ENCODE peak calls at places on chromosome 7, in seven cellular contexts. L is prostate gland, A is heart right ventricle, D is suprapubic skin, I is breast epithelium, K is pancreas, C is hepatocyte. J is an unnamed sample.

GRCh38 chr7:8389898-8390642 is 43.3 kb upstream of the NXPH1 start:
- DNase-seq in L (no peak), A (peak), D (no peak), I (no peak), K (no peak), C (peak), J (no peak)

GRCh38 chr7:330554-331230 is 40.7 kb downstream of the FOXL3 start:
- DNase-seq in L (no peak), A (no peak), D (no peak), I (no peak), K (no peak), C (no peak), J (peak)

GRCh38 chr7:151257990-151258389 is 9.5 kb upstream of the SMARCD3 start:
- DNase-seq in L (no peak), A (no peak), D (peak), I (no peak), K (no peak), C (no peak), J (no peak)

GRCh38 chr7:39609084-39609461 is 14.3 kb upstream of the RALA start:
- DNase-seq in L (no peak), A (no peak), D (no peak), I (no peak), K (no peak), C (no peak), J (no peak)

GRCh38 chr7:134605978-134606923 is 40.4 kb upstream of the BPGM start:
- DNase-seq in L (peak), A (peak), D (peak), I (peak), K (peak), C (peak), J (peak)

GRCh38 chr7:3754488-3755365 is 453.7 kb downstream of the SDK1 start:
- DNase-seq in L (no peak), A (no peak), D (no peak), I (no peak), K (no peak), C (peak), J (no peak)

GRCh38 chr7:24573554-24574338 is 494 bp downstream of the PALS2 start:
- DNase-seq in L (peak), A (peak), D (peak), I (peak), K (peak), C (peak), J (peak)

GRCh38 chr7:128453836-128454804 is 1.6 kb upstream of the HILPDA start:
- DNase-seq in L (no peak), A (peak), D (peak), I (peak), K (peak), C (peak), J (peak)

GRCh38 chr7:21548491-21548890 is 5.7 kb downstream of the DNAH11 start:
- DNase-seq in L (no peak), A (no peak), D (no peak), I (no peak), K (no peak), C (no peak), J (no peak)

GRCh38 chr7:151992375-151992774 is 33.1 kb upstream of the GALNT11 start:
- DNase-seq in L (peak), A (peak), D (no peak), I (no peak), K (peak), C (peak), J (peak)

GRCh38 chr7:158082761-158083160 is 504.9 kb downstream of the PTPRN2 start:
- DNase-seq in L (no peak), A (no peak), D (peak), I (no peak), K (no peak), C (no peak), J (no peak)

GRCh38 chr7:84701524-84702306 is 485.1 kb downstream of the SEMA3D start:
- DNase-seq in L (no peak), A (no peak), D (no peak), I (no peak), K (no peak), C (peak), J (no peak)

GRCh38 chr7:129279757-129280156 is 54.9 kb downstream of the AHCYL2 start:
- DNase-seq in L (no peak), A (no peak), D (no peak), I (no peak), K (no peak), C (no peak), J (no peak)

GRCh38 chr7:28356619-28357018 is 55.7 kb upstream of the CREB5 start:
- DNase-seq in L (no peak), A (no peak), D (no peak), I (no peak), K (no peak), C (no peak), J (no peak)

GRCh38 chr7:9149499-9150082 is 716.2 kb downstream of the NXPH1 start:
- DNase-seq in L (no peak), A (no peak), D (no peak), I (no peak), K (no peak), C (no peak), J (no peak)

GRCh38 chr7:30348083-30348560 is 63.7 kb downstream of the ZNRF2 start:
- DNase-seq in L (no peak), A (no peak), D (no peak), I (no peak), K (no peak), C (peak), J (no peak)

GRCh38 chr7:128407751-128408708 is 1.8 kb downstream of the IMPDH1 start:
- DNase-seq in L (no peak), A (no peak), D (no peak), I (no peak), K (no peak), C (no peak), J (no peak)

GRCh38 chr7:134546903-134547737 is 1.8 kb upstream of the AKR1B15 start:
- DNase-seq in L (peak), A (peak), D (peak), I (peak), K (peak), C (peak), J (peak)

GRCh38 chr7:149714910-149715471 is 58.4 kb downstream of the ZNF467 start:
- DNase-seq in L (peak), A (no peak), D (peak), I (no peak), K (no peak), C (no peak), J (peak)

GRCh38 chr7:104900525-104900924 is 113.5 kb upstream of the KMT2E start:
- DNase-seq in L (no peak), A (no peak), D (no peak), I (no peak), K (no peak), C (no peak), J (no peak)

GRCh38 chr7:134593530-134594392 is 44.9 kb downstream of the AKR1B15 start:
- DNase-seq in L (peak), A (peak), D (no peak), I (peak), K (peak), C (peak), J (peak)

GRCh38 chr7:1668932-1669485 is 1.1 kb upstream of the ELFN1 start:
- DNase-seq in L (no peak), A (no peak), D (peak), I (no peak), K (peak), C (peak), J (peak)

GRCh38 chr7:155646669-155647068 is 2.2 kb downstream of the RBM33 start:
- DNase-seq in L (no peak), A (no peak), D (no peak), I (no peak), K (no peak), C (no peak), J (no peak)

DNA sequence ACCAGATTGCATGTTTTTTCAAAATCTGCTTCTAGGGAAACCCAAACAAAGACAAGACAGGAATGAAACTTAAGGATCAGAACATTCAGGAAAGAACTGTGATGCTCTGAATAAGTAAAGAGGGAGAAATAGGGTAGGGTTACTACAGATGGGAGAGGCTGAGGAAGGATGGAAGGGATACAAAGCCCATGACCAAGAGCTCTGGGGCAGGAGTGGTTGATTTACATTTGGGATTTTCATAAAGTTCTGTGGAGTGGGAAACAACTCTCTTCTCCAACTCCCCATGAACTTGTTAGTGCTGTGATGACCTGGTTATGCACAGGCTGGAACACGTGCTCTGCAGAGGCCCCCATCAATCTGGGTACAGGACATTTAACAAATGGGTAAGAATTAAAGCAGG is 216.0 kb upstream of the KLF14 start:
- DNase-seq in L (no peak), A (no peak), D (no peak), I (no peak), K (no peak), C (no peak), J (no peak)
- H3K27ac ChIP-seq in L (no peak), A (no peak), D (no peak), I (peak), K (no peak), C (no peak), J (no peak)

GRCh38 chr7:82675396-82675795 is 231.8 kb upstream of the CACNA2D1 start:
- DNase-seq in L (no peak), A (no peak), D (no peak), I (no peak), K (no peak), C (no peak), J (no peak)

GRCh38 chr7:82678259-82678658 is 234.7 kb upstream of the CACNA2D1 start:
- DNase-seq in L (peak), A (no peak), D (no peak), I (no peak), K (no peak), C (no peak), J (no peak)

GRCh38 chr7:82677493-82677892 is 233.9 kb upstream of the CACNA2D1 start:
- DNase-seq in L (no peak), A (no peak), D (no peak), I (no peak), K (no peak), C (no peak), J (no peak)

GRCh38 chr7:82678716-82679115 is 235.1 kb upstream of the CACNA2D1 start:
- DNase-seq in L (no peak), A (no peak), D (no peak), I (no peak), K (no peak), C (no peak), J (no peak)

GRCh38 chr7:82677064-82677463 is 233.5 kb upstream of the CACNA2D1 start:
- DNase-seq in L (no peak), A (no peak), D (no peak), I (no peak), K (no peak), C (no peak), J (no peak)
- TF ChIP-seq CTCF in L (no peak), A (no peak), D (no peak), I (no peak), K (no peak), C (no peak), J (no peak)

GRCh38 chr7:41731486-41732278 is 28.8 kb upstream of the INHBA start:
- DNase-seq in L (no peak), A (no peak), D (no peak), I (no peak), K (no peak), C (no peak), J (no peak)
- H3K27ac ChIP-seq in L (no peak), A (no peak), D (no peak), I (no peak), K (no peak), C (no peak), J (no peak)

DNA sequence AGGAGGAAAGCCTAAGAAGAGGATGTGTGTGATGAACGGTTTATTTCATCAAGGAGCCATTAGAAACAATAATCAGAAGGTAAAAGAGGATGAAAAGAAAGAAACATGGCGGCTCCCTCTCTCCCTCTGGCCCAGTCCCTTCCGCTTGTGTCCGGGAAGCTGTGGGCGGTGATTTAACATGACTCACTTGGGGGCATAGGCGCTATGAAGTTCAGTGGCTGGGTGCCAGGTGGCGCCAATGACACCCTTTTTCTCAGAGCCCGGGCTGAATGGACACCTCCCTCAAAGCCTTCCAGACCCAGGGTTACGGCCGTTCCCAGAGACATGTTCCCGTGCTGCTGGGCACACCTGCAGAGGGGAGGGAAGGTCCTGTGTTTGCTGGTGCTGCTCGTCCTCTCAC is 244.0 kb downstream of the SKAP2 start:
- DNase-seq in L (no peak), A (no peak), D (no peak), I (no peak), K (no peak), C (peak), J (no peak)
- TF ChIP-seq CTCF in L (no peak), A (no peak), D (no peak), I (no peak), K (no peak), C (no peak), J (no peak)

GRCh38 chr7:143906176-143906575 is 4.2 kb upstream of the TCAF1 start:
- DNase-seq in L (no peak), A (no peak), D (no peak), I (no peak), K (no peak), C (no peak), J (no peak)
- H3K27ac ChIP-seq in L (no peak), A (no peak), D (no peak), I (no peak), K (no peak), C (peak), J (no peak)

DNA sequence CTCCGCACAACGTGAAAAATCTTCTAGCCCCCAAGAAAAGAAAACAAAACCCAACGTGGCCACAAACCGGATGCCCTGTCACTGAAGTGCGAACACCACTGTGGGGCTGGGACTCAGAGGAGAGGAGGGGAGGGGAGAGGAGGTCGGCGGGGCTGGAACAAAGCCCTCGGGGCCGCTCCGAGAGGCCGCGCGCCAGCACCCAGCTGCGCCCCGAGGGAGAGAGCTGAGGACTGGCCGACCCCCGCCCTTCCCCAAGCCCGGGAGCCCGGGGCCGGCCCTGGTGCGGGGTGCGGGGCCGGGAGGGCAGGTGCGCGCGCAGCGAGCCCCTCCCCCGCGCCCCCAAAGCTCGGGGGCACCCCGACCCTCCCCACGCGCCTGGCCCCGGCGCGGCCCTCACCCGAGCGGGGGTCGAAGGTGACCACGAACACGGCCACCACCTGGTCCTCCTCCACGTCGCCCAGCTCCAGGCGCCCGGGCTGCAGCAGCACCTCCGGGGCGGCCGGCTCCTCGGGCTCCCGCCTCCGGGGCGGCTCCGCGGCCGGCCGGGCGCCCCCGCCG is 398 bp downstream of the DENND11 start:
- DNase-seq in L (peak), A (peak), D (no peak), I (no peak), K (peak), C (peak), J (peak)
- TF ChIP-seq CTCF in L (no peak), A (no peak), D (no peak), I (no peak), K (no peak), C (no peak), J (no peak)

GRCh38 chr7:70883750-70884445 is 248.0 kb upstream of the GALNT17 start:
- DNase-seq in L (no peak), A (no peak), D (no peak), I (no peak), K (no peak), C (peak), J (no peak)
- H3K27ac ChIP-seq in L (no peak), A (no peak), D (no peak), I (no peak), K (no peak), C (peak), J (no peak)